ENCODE peak calls at places on chromosome 1, in four cellular contexts. F, W, D and H are unnamed samples.

GRCh38 chr1:205729945-205730610 is 19.9 kb downstream of the NUCKS1 start:
- DNase-seq in W (no peak), F (no peak), D (peak; percentile 17), H (no peak)

GRCh38 chr1:184691719-184692324 is 62.8 kb downstream of the EDEM3 start:
- DNase-seq in W (peak; percentile 29), D (peak; percentile 61), F (peak; percentile 19), H (no peak)

GRCh38 chr1:4494558-4494957 is 159.9 kb upstream of the AJAP1 start:
- DNase-seq in W (no peak), F (no peak), D (no peak), H (no peak)

GRCh38 chr1:175129182-175129581 is 61.5 kb downstream of the TNN start:
- DNase-seq in W (no peak), D (peak; percentile 29), F (no peak), H (no peak)

GRCh38 chr1:82401116-82401515 is 600.4 kb downstream of the ADGRL2 start:
- DNase-seq in D (no peak), W (no peak), F (no peak), H (no peak)

GRCh38 chr1:201461193-201461657 is 7.8 kb downstream of the PHLDA3 start:
- DNase-seq in F (peak; percentile 96), W (no peak), D (peak; percentile 98), H (peak; percentile 98)

GRCh38 chr1:28449904-28450303 is 55.9 kb upstream of the RCC1 start:
- DNase-seq in D (peak; percentile 82), F (no peak), W (no peak), H (no peak)

GRCh38 chr1:200959341-200959985 is 64.1 kb downstream of the KIF21B start:
- DNase-seq in F (no peak), D (peak; percentile 8), W (no peak), H (no peak)

GRCh38 chr1:156421062-156421938 is 52.3 kb downstream of the RHBG start:
- DNase-seq in W (peak; percentile 85), F (peak; percentile 41), D (peak; percentile 45), H (no peak)

GRCh38 chr1:15953791-15954201 is 22.1 kb downstream of the ZBTB17 start:
- DNase-seq in W (no peak), D (no peak), F (no peak), H (no peak)

GRCh38 chr1:199129247-199129646 is 490.4 kb downstream of the PTPRC start:
- DNase-seq in W (no peak), F (no peak), D (peak; percentile 14), H (no peak)
- TF ChIP-seq CTCF in W (no peak), F (no peak), D (no peak), H (no peak)

DNA sequence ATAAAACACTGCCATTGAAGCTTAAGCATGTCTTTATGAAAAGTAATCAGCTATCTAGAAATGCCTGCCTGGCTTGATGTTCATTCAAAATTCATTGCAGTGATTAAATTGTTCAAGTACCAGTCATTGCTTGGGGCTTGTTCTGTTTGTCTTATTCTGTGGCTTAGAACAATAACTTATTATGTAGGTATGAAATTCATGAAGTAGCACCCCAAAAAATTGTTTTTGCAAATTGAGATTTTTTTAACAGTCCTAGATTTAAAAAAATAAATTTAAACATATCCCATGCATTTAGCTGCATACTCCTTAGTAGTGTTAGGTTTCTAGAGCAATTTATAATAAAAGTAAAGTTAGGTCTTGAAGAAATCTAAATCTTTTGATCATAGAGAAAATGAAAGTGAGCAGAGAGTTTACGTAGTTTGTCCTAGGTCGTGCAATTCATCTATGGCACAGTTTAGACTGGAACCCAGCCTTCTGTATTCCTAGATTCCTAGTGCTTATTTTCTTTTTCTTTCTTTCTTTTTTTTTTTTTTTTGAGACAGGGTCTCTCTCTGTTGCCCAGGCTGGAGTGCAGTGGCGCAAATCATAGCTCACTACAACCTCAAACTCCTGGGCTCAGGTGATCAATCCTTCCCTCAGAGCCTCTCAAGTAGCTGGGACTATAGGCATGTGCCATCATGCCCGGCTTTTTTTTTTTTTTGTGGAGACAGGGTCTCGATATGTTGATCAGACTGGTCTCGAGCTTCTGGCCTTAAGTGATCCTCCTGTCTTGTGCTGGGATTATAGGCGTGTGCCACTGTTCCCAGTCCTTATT is 9.3 kb downstream of the MIER1 start:
- DNase-seq in D (no peak), W (no peak), F (no peak), H (no peak)
- H3K4me3 ChIP-seq in D (peak overlapping the region; percentile 33), W (no peak overlapping the region), F (no peak overlapping the region), H (peak overlapping the region; percentile 78)

GRCh38 chr1:21265644-21266043 is 24.6 kb downstream of the ECE1 start:
- DNase-seq in F (no peak), D (no peak), W (no peak), H (no peak)
- TF ChIP-seq CTCF in F (no peak), D (no peak), W (no peak), H (no peak)

GRCh38 chr1:36307601-36308330 is 1.6 kb downstream of the SH3D21 start:
- DNase-seq in D (no peak), F (no peak), W (peak; percentile 13), H (no peak)
- H3K4me3 ChIP-seq in D (peak overlapping the region; percentile 58), F (peak overlapping the region; percentile 59), W (peak overlapping the region; percentile 75), H (peak overlapping the region; percentile 86)